ENCODE peak calls at places on chromosome 1, in four cellular contexts. Z is brain microvascular endothelial cell, S is uterus, E is HCT116. A is an unnamed sample.

GRCh38 chr1:106676021-106676420 is 380.5 kb upstream of the PRMT6 start:
- DNase-seq in Z (peak; percentile 17), E (no peak), S (no peak), A (peak; percentile 24)

GRCh38 chr1:68745006-68745405 is 248.1 kb upstream of the DEPDC1 start:
- DNase-seq in E (no peak), Z (no peak), S (no peak), A (no peak)

GRCh38 chr1:200115532-200115931 is 88.0 kb downstream of the NR5A2 start:
- DNase-seq in E (no peak), Z (no peak), S (no peak), A (no peak)

GRCh38 chr1:167627865-167628641 is 2.0 kb upstream of the RCSD1 start:
- DNase-seq in E (no peak), Z (no peak), S (no peak), A (no peak)

GRCh38 chr1:51719146-51719545 is 102.3 kb downstream of the OSBPL9 start:
- DNase-seq in E (no peak), S (no peak), Z (no peak), A (no peak)

GRCh38 chr1:19815801-19816736 is 986 bp upstream of the RNF186 start:
- DNase-seq in E (no peak), S (no peak), Z (no peak), A (no peak)

GRCh38 chr1:234551032-234551378 is 59.0 kb downstream of the IRF2BP2 start:
- DNase-seq in S (no peak), Z (no peak), E (no peak), A (no peak)

GRCh38 chr1:3787347-3787710 is 9.0 kb downstream of the LRRC47 start:
- DNase-seq in S (no peak), Z (no peak), E (no peak), A (no peak)

GRCh38 chr1:37475380-37476086 is 1.2 kb downstream of the ZC3H12A start:
- DNase-seq in S (no peak), E (no peak), Z (no peak), A (no peak)

GRCh38 chr1:186925881-186926676 is 97.3 kb downstream of the PLA2G4A start:
- DNase-seq in E (no peak), S (no peak), Z (no peak), A (peak; percentile 66)

GRCh38 chr1:245310605-245311531 is 156.1 kb downstream of the KIF26B start:
- DNase-seq in Z (no peak), S (no peak), E (no peak), A (no peak)

GRCh38 chr1:115215703-115216521 is 122.1 kb downstream of the NGF start:
- DNase-seq in Z (no peak), S (no peak), E (no peak), A (no peak)

GRCh38 chr1:27571439-27572018 is 32.4 kb downstream of the AHDC1 start:
- DNase-seq in E (no peak), S (peak; percentile 69), Z (no peak), A (no peak)

GRCh38 chr1:145977016-145977415 is 12.5 kb downstream of the POLR3GL start:
- DNase-seq in Z (no peak), S (no peak), E (no peak), A (no peak)

GRCh38 chr1:145972580-145972979 is 8.1 kb downstream of the POLR3GL start:
- DNase-seq in S (no peak), E (no peak), Z (no peak), A (no peak)

GRCh38 chr1:145974721-145975120 is 10.2 kb downstream of the POLR3GL start:
- DNase-seq in S (no peak), E (no peak), Z (no peak), A (no peak)

GRCh38 chr1:145977486-145978476 is 13.3 kb downstream of the POLR3GL start:
- DNase-seq in S (peak; percentile 79), E (peak; percentile 69), Z (peak; percentile 68), A (peak; percentile 62)

GRCh38 chr1:145975216-145975615 is 10.7 kb downstream of the POLR3GL start:
- DNase-seq in S (no peak), E (no peak), Z (no peak), A (no peak)
- TF ChIP-seq CTCF in S (no peak), E (no peak), Z (no peak), A (no peak)

DNA sequence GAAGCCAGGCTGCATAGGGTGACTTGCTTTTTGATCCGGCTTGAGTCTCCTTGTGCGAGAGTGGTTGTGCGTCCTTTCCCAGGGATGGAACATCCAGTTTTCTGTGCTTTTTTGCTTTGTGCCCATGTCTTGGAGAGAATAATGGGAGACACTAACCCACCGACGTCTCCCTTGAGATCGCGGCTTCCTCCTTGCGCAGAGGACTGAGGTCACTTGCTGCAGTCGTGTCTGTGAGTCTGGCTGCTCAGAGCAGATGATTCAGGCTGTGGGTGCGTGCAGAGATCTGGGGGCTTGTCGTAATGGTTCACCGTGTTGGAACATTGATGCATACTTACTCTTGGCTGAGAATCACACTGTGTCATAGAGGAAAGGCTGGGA is 164.5 kb upstream of the CACNA1E start:
- DNase-seq in S (no peak), Z (no peak), E (no peak), A (no peak)
- H3K4me3 ChIP-seq in S (no peak overlapping the region), Z (no peak overlapping the region), E (no peak overlapping the region), A (no peak overlapping the region)

DNA sequence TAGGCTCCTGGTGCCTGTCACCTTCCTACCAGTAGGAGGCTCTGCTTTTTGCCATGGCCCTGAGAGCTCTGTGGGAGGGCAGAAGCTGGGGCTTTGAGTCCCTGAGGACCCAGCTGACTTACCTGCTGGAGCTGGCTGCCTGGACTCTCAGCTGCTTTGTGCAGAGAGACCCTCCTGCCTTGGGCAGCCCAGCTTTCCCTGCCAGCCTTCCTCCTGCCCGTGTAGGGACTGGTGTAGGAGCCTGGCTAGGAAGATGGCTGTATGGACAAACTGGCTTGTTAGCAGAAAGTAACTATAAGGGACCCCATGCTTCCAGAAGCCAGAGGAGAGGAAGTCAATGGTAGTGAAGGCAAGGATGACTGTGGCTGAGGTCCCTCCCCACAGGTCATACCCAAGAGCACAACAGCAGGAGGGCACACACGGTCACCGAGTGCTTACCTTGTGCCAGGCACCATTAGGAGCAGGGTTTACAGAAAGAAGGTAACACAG is 9.7 kb upstream of the CELSR2 start:
- DNase-seq in S (no peak), Z (peak; percentile 34), E (no peak), A (no peak)
- TF ChIP-seq CTCF in S (no peak), Z (peak; percentile 82), E (peak; percentile 37), A (peak; percentile 60)

DNA sequence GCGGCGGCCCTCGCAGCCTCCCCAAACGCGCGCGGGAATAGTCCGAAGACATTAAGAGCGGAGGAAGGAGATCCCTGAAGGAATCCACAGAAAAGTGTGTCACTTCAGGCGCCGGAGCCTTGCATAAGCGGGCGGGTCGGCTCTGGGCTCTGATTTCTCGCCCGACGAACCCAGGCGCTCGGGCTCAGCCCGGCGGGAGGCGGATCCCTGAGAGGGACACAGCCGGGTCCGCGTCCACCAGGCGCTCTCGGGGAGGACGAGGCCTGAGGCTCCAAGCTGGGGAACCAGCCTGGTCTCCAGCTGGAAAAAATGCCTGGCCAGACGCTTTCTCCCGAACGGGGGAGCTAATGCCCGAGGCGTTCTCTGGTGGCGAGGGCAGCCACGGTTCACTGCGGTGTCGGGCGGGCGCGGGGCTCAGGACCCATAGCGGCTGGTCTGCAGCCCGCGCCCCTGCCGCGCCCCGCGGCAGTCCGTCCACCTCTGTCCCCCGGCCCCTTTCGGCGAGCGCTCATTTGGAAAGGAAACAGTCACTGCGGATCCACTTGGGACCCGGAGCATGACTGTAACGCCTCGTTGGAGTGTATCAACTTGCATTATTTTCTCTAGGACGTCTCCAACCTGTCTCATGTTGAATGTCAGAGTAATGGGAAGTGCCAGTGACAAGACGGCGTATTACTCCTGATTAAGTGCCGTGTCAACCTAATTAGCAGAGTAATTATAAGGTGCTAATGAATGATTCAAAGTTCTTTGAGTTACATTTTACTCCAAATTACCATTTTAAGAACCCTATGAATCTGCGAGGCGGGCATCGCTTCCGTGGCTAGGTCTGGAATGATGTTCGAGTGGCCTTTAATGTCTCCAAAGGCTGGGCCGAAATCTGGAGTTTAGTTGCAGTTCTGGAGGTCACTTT is 1.6 kb upstream of the BARHL2 start:
- DNase-seq in Z (no peak), S (no peak), E (no peak), A (no peak)
- H3K4me3 ChIP-seq in Z (no peak overlapping the region), S (no peak overlapping the region), E (no peak overlapping the region), A (peak overlapping the region; percentile 34)

A was measured in AG09309.